ENCODE peak calls at places on chromosomes 6 and 20, in seven cellular contexts. One of them, this sample, is unnamed.
A peak's percentile ranks its signal among the peaks of the same experiment; 100 is the strongest.

GRCh38 chr6:130202782-130203181 is 20.0 kb downstream of the SAMD3 start:
- DNase-seq in H9: peak; percentile 50
- DNase-seq in IMR-90: no peak
- DNase-seq in neuronal stem cell: no peak
- DNase-seq in mesendoderm: peak; percentile 52
- DNase-seq in mesenchymal stem cell: no peak
- DNase-seq in trophoblast cell: no peak
- DNase-seq in this sample: peak; percentile 27

GRCh38 chr6:41531591-41532582 is 14.3 kb upstream of the FOXP4 start:
- DNase-seq in H9: no peak
- DNase-seq in IMR-90: peak; percentile 67
- DNase-seq in neuronal stem cell: no peak
- DNase-seq in mesendoderm: no peak
- DNase-seq in mesenchymal stem cell: peak; percentile 78
- DNase-seq in trophoblast cell: peak; percentile 15
- DNase-seq in this sample: no peak

GRCh38 chr6:153568601-153569000 is 437.5 kb upstream of the RGS17 start:
- DNase-seq in H9: no peak
- DNase-seq in IMR-90: no peak
- DNase-seq in neuronal stem cell: no peak
- DNase-seq in mesendoderm: peak; percentile 29
- DNase-seq in mesenchymal stem cell: peak; percentile 33
- DNase-seq in trophoblast cell: no peak
- DNase-seq in this sample: no peak

GRCh38 chr20:31560094-31560899 is 44.8 kb upstream of the ID1 start:
- DNase-seq in H9: peak; percentile 82
- DNase-seq in IMR-90: peak; percentile 86
- DNase-seq in neuronal stem cell: no peak
- DNase-seq in mesendoderm: peak; percentile 89
- DNase-seq in mesenchymal stem cell: peak; percentile 94
- DNase-seq in trophoblast cell: peak; percentile 81
- DNase-seq in this sample: no peak

GRCh38 chr6:10837009-10837691 is 1.2 kb downstream of the MAK start:
- DNase-seq in H9: peak; percentile 33
- DNase-seq in IMR-90: no peak
- DNase-seq in neuronal stem cell: peak; percentile 62
- DNase-seq in mesendoderm: peak; percentile 46
- DNase-seq in mesenchymal stem cell: peak; percentile 40
- DNase-seq in trophoblast cell: no peak
- DNase-seq in this sample: no peak

GRCh38 chr6:20217476-20217855 is 5.2 kb upstream of the MBOAT1 start:
- DNase-seq in H9: no peak
- DNase-seq in IMR-90: no peak
- DNase-seq in neuronal stem cell: no peak
- DNase-seq in mesendoderm: no peak
- DNase-seq in mesenchymal stem cell: no peak
- DNase-seq in trophoblast cell: no peak
- DNase-seq in this sample: no peak

GRCh38 chr20:17625246-17626051 is 55.6 kb downstream of the DSTN start:
- DNase-seq in H9: no peak
- DNase-seq in IMR-90: no peak
- DNase-seq in neuronal stem cell: no peak
- DNase-seq in mesendoderm: no peak
- DNase-seq in mesenchymal stem cell: no peak
- DNase-seq in trophoblast cell: no peak
- DNase-seq in this sample: no peak

GRCh38 chr6:127343753-127344659 is 597 bp upstream of the ECHDC1 start:
- DNase-seq in H9: no peak
- DNase-seq in IMR-90: peak; percentile 79
- DNase-seq in neuronal stem cell: peak; percentile 3
- DNase-seq in mesendoderm: peak; percentile 55
- DNase-seq in mesenchymal stem cell: peak; percentile 68
- DNase-seq in trophoblast cell: no peak
- DNase-seq in this sample: no peak

GRCh38 chr20:58308290-58308679 is 1.2 kb upstream of the RAB22A start:
- DNase-seq in H9: no peak
- DNase-seq in IMR-90: no peak
- DNase-seq in neuronal stem cell: no peak
- DNase-seq in mesendoderm: no peak
- DNase-seq in mesenchymal stem cell: no peak
- DNase-seq in trophoblast cell: no peak
- DNase-seq in this sample: no peak

GRCh38 chr20:34246126-34246626 is 5.0 kb downstream of the ASIP start:
- DNase-seq in H9: no peak
- DNase-seq in IMR-90: no peak
- DNase-seq in neuronal stem cell: no peak
- DNase-seq in mesendoderm: no peak
- DNase-seq in mesenchymal stem cell: no peak
- DNase-seq in trophoblast cell: no peak
- DNase-seq in this sample: no peak

GRCh38 chr20:32945710-32946221 is 58.5 kb downstream of the SUN5 start:
- DNase-seq in H9: no peak
- DNase-seq in IMR-90: peak; percentile 34
- DNase-seq in neuronal stem cell: peak; percentile 17
- DNase-seq in mesendoderm: peak; percentile 76
- DNase-seq in mesenchymal stem cell: peak; percentile 41
- DNase-seq in trophoblast cell: no peak
- DNase-seq in this sample: no peak

GRCh38 chr6:168165373-168165772 is 86.4 kb upstream of the FRMD1 start:
- DNase-seq in H9: no peak
- DNase-seq in IMR-90: no peak
- DNase-seq in neuronal stem cell: no peak
- DNase-seq in mesendoderm: no peak
- DNase-seq in mesenchymal stem cell: no peak
- DNase-seq in trophoblast cell: no peak
- DNase-seq in this sample: no peak

GRCh38 chr6:106736502-106736901 is 107.1 kb downstream of the QRSL1 start:
- DNase-seq in H9: no peak
- DNase-seq in IMR-90: no peak
- DNase-seq in neuronal stem cell: no peak
- DNase-seq in mesendoderm: no peak
- DNase-seq in mesenchymal stem cell: peak; percentile 4
- DNase-seq in trophoblast cell: peak; percentile 60
- DNase-seq in this sample: no peak

GRCh38 chr6:4023240-4023639 is 55.7 kb downstream of the FAM217A start:
- DNase-seq in H9: no peak
- DNase-seq in IMR-90: no peak
- DNase-seq in neuronal stem cell: no peak
- DNase-seq in mesendoderm: no peak
- DNase-seq in mesenchymal stem cell: peak; percentile 22
- DNase-seq in trophoblast cell: no peak
- DNase-seq in this sample: no peak

GRCh38 chr20:39038047-39038446 is 75.9 kb downstream of the DHX35 start:
- DNase-seq in H9: no peak
- DNase-seq in IMR-90: no peak
- DNase-seq in neuronal stem cell: no peak
- DNase-seq in mesendoderm: no peak
- DNase-seq in mesenchymal stem cell: no peak
- DNase-seq in trophoblast cell: no peak
- DNase-seq in this sample: no peak

GRCh38 chr6:31737315-31738047 is 1.2 kb upstream of the CLIC1 start:
- DNase-seq in H9: peak; percentile 58
- DNase-seq in IMR-90: no peak
- DNase-seq in neuronal stem cell: peak; percentile 65
- DNase-seq in mesendoderm: peak; percentile 68
- DNase-seq in mesenchymal stem cell: peak; percentile 82
- DNase-seq in trophoblast cell: no peak
- DNase-seq in this sample: peak; percentile 49

GRCh38 chr6:56866917-56867522 is 87.9 kb upstream of the BEND6 start:
- DNase-seq in H9: no peak
- DNase-seq in IMR-90: peak; percentile 50
- DNase-seq in neuronal stem cell: no peak
- DNase-seq in mesendoderm: no peak
- DNase-seq in mesenchymal stem cell: peak; percentile 57
- DNase-seq in trophoblast cell: no peak
- DNase-seq in this sample: no peak

GRCh38 chr20:38229376-38230252 is 30.9 kb downstream of the KIAA1755 start:
- DNase-seq in H9: no peak
- DNase-seq in IMR-90: no peak
- DNase-seq in neuronal stem cell: no peak
- DNase-seq in mesendoderm: peak; percentile 38
- DNase-seq in mesenchymal stem cell: peak; percentile 33
- DNase-seq in trophoblast cell: no peak
- DNase-seq in this sample: peak; percentile 53

GRCh38 chr6:90860822-90861601 is 274.1 kb upstream of the MAP3K7 start:
- DNase-seq in H9: no peak
- DNase-seq in IMR-90: peak; percentile 15
- DNase-seq in neuronal stem cell: no peak
- DNase-seq in mesendoderm: peak; percentile 44
- DNase-seq in mesenchymal stem cell: no peak
- DNase-seq in trophoblast cell: no peak
- DNase-seq in this sample: no peak

GRCh38 chr6:108616973-108617372 is 56.3 kb downstream of the FOXO3 start:
- DNase-seq in H9: no peak
- DNase-seq in IMR-90: no peak
- DNase-seq in neuronal stem cell: no peak
- DNase-seq in mesendoderm: no peak
- DNase-seq in mesenchymal stem cell: no peak
- DNase-seq in trophoblast cell: no peak
- DNase-seq in this sample: no peak

GRCh38 chr20:21693322-21693721 is 12.1 kb upstream of the PAX1 start:
- DNase-seq in H9: peak; percentile 73
- DNase-seq in IMR-90: no peak
- DNase-seq in neuronal stem cell: no peak
- DNase-seq in mesendoderm: peak; percentile 67
- DNase-seq in mesenchymal stem cell: no peak
- DNase-seq in trophoblast cell: peak; percentile 2
- DNase-seq in this sample: no peak

GRCh38 chr6:12276332-12276943 is 13.7 kb upstream of the EDN1 start:
- DNase-seq in H9: no peak
- DNase-seq in IMR-90: no peak
- DNase-seq in neuronal stem cell: no peak
- DNase-seq in mesendoderm: no peak
- DNase-seq in mesenchymal stem cell: no peak
- DNase-seq in trophoblast cell: no peak
- DNase-seq in this sample: no peak

GRCh38 chr6:16249971-16250370 is 11.6 kb downstream of the GMPR start:
- DNase-seq in H9: peak; percentile 36
- DNase-seq in IMR-90: no peak
- DNase-seq in neuronal stem cell: peak; percentile 76
- DNase-seq in mesendoderm: peak; percentile 60
- DNase-seq in mesenchymal stem cell: no peak
- DNase-seq in trophoblast cell: no peak
- DNase-seq in this sample: no peak

DNA sequence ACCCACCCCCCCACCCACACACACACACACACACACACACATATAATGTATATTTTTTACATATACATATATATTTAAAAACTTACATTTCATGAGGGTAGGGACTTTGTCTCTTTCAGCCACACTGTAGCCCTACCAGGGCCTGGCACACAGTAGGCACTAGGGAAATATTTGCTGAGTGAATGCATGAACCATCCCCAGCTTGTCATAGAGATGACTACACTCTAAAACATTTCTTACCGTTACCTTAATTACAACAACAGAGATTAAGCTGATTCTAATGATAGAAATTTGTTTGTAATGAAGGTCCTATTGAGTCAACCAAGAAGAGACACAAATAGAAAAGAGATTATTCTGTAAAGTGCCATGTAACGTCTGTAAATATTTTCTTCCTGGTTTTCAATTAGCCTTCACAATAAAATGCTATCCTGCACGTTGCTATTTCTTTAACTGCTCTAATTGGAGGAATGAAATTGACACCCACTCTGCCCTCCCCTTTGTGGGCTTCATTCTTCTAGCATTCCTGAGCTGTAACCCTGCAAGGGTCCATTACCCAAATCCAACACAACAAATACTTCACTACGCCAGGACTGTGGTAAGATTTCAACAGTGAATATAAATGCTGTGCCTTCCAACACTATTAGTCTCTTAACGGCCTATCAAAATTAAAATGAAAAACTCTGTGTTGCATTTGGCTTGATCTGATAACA is 30.8 kb downstream of the SIM1 start:
- DNase-seq in H9: no peak
- DNase-seq in IMR-90: no peak
- DNase-seq in neuronal stem cell: peak; percentile 49
- DNase-seq in mesendoderm: no peak
- DNase-seq in mesenchymal stem cell: no peak
- DNase-seq in trophoblast cell: no peak
- DNase-seq in this sample: no peak
- H2BK120ac ChIP-seq in H9: no peak overlapping the region
- H2BK120ac ChIP-seq in IMR-90: no peak overlapping the region
- H2BK120ac ChIP-seq in neuronal stem cell: no peak overlapping the region
- H2BK120ac ChIP-seq in mesendoderm: no peak overlapping the region
- H2BK120ac ChIP-seq in mesenchymal stem cell: no peak overlapping the region
- H2BK120ac ChIP-seq in trophoblast cell: no peak overlapping the region
- H2BK120ac ChIP-seq in this sample: no peak overlapping the region

GRCh38 chr6:34301408-34301807 is 52.6 kb upstream of the SMIM29 start:
- DNase-seq in H9: no peak
- DNase-seq in IMR-90: peak; percentile 94
- DNase-seq in neuronal stem cell: no peak
- DNase-seq in mesendoderm: no peak
- DNase-seq in mesenchymal stem cell: peak; percentile 77
- DNase-seq in trophoblast cell: no peak
- DNase-seq in this sample: no peak
- H2BK120ac ChIP-seq in H9: no peak overlapping the region
- H2BK120ac ChIP-seq in IMR-90: no peak overlapping the region
- H2BK120ac ChIP-seq in neuronal stem cell: no peak overlapping the region
- H2BK120ac ChIP-seq in mesendoderm: no peak overlapping the region
- H2BK120ac ChIP-seq in mesenchymal stem cell: no peak overlapping the region
- H2BK120ac ChIP-seq in trophoblast cell: no peak overlapping the region
- H2BK120ac ChIP-seq in this sample: no peak overlapping the region

GRCh38 chr6:84601366-84601765 is 163.0 kb downstream of the TBX18 start:
- DNase-seq in H9: no peak
- DNase-seq in IMR-90: no peak
- DNase-seq in neuronal stem cell: no peak
- DNase-seq in mesendoderm: peak; percentile 67
- DNase-seq in mesenchymal stem cell: no peak
- DNase-seq in trophoblast cell: no peak
- DNase-seq in this sample: no peak
- H2BK120ac ChIP-seq in H9: no peak overlapping the region
- H2BK120ac ChIP-seq in IMR-90: no peak overlapping the region
- H2BK120ac ChIP-seq in neuronal stem cell: no peak overlapping the region
- H2BK120ac ChIP-seq in mesendoderm: no peak overlapping the region
- H2BK120ac ChIP-seq in mesenchymal stem cell: no peak overlapping the region
- H2BK120ac ChIP-seq in trophoblast cell: no peak overlapping the region
- H2BK120ac ChIP-seq in this sample: no peak overlapping the region

GRCh38 chr6:18784794-18785193 is 397.6 kb downstream of the RNF144B start:
- DNase-seq in H9: no peak
- DNase-seq in IMR-90: no peak
- DNase-seq in neuronal stem cell: no peak
- DNase-seq in mesendoderm: no peak
- DNase-seq in mesenchymal stem cell: no peak
- DNase-seq in trophoblast cell: no peak
- DNase-seq in this sample: no peak

DNA sequence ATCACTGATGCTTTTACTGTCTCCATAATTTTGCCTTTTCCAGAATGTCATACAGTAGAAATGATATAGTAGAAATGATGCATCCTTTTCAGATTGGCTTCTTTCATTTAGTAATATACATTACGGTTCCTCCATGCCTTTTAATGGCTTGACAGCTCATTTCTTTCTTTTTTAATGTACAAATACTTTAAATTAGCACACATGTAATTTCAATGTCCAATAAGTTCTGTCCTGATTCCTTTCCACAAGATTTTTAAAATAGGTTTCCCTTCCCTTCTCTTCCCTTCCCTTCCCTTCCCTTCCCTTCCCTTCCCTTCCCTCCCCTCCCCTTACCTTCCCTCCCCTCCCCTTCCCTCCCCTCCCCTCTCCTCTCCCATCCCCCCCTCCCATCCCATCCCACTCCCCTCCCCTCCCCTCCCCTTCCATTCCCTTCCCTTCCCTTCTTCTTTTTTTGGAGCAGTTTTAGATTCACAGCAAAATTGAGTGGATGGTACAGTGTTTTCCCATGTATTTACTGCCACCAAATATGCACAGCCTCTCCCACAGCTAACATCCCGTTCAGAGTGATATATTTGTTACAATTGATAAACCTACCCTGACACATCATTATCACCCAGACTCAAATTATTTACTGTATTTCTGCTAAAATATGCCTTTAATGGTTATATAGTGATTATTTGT is 398.8 kb downstream of the RNF144B start:
- DNase-seq in H9: no peak
- DNase-seq in IMR-90: no peak
- DNase-seq in neuronal stem cell: no peak
- DNase-seq in mesendoderm: no peak
- DNase-seq in mesenchymal stem cell: no peak
- DNase-seq in trophoblast cell: no peak
- DNase-seq in this sample: no peak
- H2BK120ac ChIP-seq in H9: no peak overlapping the region
- H2BK120ac ChIP-seq in IMR-90: no peak overlapping the region
- H2BK120ac ChIP-seq in neuronal stem cell: no peak overlapping the region
- H2BK120ac ChIP-seq in mesendoderm: no peak overlapping the region
- H2BK120ac ChIP-seq in mesenchymal stem cell: no peak overlapping the region
- H2BK120ac ChIP-seq in trophoblast cell: no peak overlapping the region
- H2BK120ac ChIP-seq in this sample: no peak overlapping the region

This sample was measured in H1.